ENCODE peak calls at places on chromosomes 6 and 20, in eight cellular contexts. F is skeletal muscle cell; W is GM12865; S is left ventricle myocardium inferior; E is CD4-positive, alpha-beta memory T cell; X is breast epithelium; U is mammary epithelial cell; G is thoracic aorta. Q is an unnamed sample.
A peak's percentile ranks its signal among the peaks of the same experiment; 100 is the strongest.

GRCh38 chr20:47150403-47151152 is 205.9 kb downstream of the ZMYND8 start:
- DNase-seq in F (no peak), W (peak; percentile 37), S (peak; percentile 46), E (peak; percentile 20), X (no peak), U (peak; percentile 54), G (peak; percentile 32), Q (no peak)

GRCh38 chr6:68901044-68901443 is 266.0 kb downstream of the ADGRB3 start:
- DNase-seq in F (no peak), W (no peak), S (no peak), E (no peak), X (no peak), U (no peak), G (no peak), Q (no peak)

GRCh38 chr6:75094614-75095321 is 111.1 kb downstream of the COL12A1 start:
- DNase-seq in F (peak; percentile 57), W (no peak), S (no peak), E (no peak), X (no peak), U (no peak), G (no peak), Q (no peak)

GRCh38 chr6:87944541-87944954 is 103.1 kb upstream of the SPACA1 start:
- DNase-seq in F (no peak), W (peak; percentile 39), S (peak; percentile 77), E (no peak), X (peak; percentile 86), U (peak; percentile 93), G (peak; percentile 76), Q (peak; percentile 57)

GRCh38 chr6:56246544-56246940 is 838 bp downstream of the COL21A1 start:
- DNase-seq in F (no peak), W (no peak), S (no peak), E (no peak), X (no peak), U (no peak), G (no peak), Q (no peak)

GRCh38 chr6:106199998-106200397 is 113.9 kb downstream of the PRDM1 start:
- DNase-seq in F (peak; percentile 76), W (no peak), S (no peak), E (no peak), X (no peak), U (peak; percentile 87), G (no peak), Q (no peak)

GRCh38 chr20:38165089-38165965 is at the start of gene TGM2:
- DNase-seq in F (no peak), W (peak; percentile 85), S (peak; percentile 86), E (peak; percentile 18), X (no peak), U (peak; percentile 71), G (no peak), Q (peak; percentile 70)

GRCh38 chr6:64299176-64299575 is 663.6 kb downstream of the PHF3 start:
- DNase-seq in F (no peak), W (no peak), S (no peak), E (no peak), X (no peak), U (no peak), G (no peak), Q (no peak)

DNA sequence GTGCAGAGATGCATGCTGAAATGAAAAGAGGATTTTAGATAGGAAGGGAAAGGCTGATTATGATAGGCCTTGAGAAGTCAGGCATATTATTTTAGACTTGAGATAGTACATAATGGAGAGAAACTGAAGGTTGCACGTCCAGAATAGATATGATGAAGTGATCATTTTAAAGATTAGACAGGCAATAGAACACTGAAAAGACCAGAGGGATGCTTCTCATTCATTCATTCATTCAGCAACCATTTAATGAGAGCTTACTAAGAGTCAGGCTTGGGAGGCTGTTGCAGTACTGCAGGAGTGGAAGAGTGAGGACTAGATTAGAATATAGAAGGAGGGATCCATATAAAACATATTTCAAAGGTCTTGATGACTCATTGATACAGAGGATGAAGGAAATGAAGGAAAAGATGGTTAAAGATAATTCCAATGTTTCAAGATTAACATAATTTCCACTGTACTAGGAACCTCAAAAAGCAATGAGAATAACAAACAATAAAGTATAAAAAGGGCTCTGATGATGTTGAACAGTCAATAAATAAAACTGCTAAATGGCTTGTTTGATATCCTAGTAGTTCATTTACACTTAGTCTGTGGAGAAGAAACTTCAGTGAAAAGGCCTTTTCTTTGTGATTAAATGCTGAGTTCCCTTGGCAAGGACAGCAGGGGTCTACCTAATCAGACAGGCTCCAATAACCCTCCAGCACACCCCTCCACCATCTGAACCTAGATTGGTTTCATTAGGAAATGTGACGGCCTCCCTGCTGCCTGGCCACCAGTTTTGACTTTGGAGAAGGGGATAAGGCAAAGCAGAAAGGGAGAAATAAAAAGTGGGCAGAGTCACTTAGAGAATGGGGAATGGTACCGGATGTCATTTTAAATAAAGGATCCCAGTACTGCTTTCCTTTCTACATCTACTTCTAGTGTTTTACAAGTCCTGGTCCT is 5.3 kb upstream of the FBXO9 start:
- DNase-seq in F (no peak), W (no peak), S (no peak), E (no peak), X (no peak), U (no peak), G (no peak), Q (no peak)
- H3K4me3 ChIP-seq in F (peak overlapping the region; percentile 89), W (no peak overlapping the region), S (peak overlapping the region; percentile 95), E (no peak overlapping the region), X (peak overlapping the region; percentile 87), U (peak overlapping the region; percentile 84), G (peak overlapping the region; percentile 94), Q (no peak overlapping the region)

GRCh38 chr6:168637853-168638252 is 196.9 kb downstream of the SMOC2 start:
- DNase-seq in F (no peak), W (no peak), S (no peak), E (no peak), X (no peak), U (no peak), G (no peak), Q (no peak)

GRCh38 chr6:168640738-168641137 is 199.8 kb downstream of the SMOC2 start:
- DNase-seq in F (no peak), W (no peak), S (no peak), E (no peak), X (no peak), U (no peak), G (no peak), Q (no peak)

GRCh38 chr6:168636147-168636982 is 195.4 kb downstream of the SMOC2 start:
- DNase-seq in F (no peak), W (no peak), S (no peak), E (no peak), X (no peak), U (no peak), G (no peak), Q (no peak)

GRCh38 chr6:168640181-168640580 is 199.2 kb downstream of the SMOC2 start:
- DNase-seq in F (no peak), W (no peak), S (no peak), E (no peak), X (no peak), U (no peak), G (no peak), Q (no peak)

DNA sequence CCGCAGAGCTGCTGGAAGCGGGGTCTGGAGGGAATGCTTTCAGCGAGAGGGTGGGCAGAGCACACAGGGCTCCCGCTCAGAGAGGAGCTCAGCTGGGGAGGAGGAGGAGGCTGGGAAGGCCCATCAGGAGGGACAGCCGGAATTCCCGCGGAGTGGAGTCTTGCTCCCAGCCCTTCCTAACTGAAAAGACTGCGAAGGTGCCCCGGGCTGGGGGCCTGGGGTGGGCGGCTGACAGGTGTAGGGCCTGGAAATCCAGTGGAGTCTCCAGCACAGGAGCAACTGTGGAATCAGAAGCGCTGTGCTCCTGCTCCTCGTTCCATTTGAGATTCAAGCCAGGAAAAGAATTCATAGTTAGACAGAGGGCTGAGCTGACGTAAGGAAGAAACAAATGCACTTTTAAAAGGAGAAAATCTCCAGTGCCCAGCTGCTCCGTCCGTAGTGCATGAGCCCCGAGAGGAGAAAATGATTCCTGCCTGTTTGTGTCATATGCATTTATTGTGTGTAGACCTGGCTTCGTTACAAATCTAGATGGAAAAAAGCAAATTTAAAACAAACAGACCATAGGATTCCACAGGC is 197.6 kb downstream of the SMOC2 start:
- DNase-seq in F (no peak), W (no peak), S (no peak), E (no peak), X (no peak), U (no peak), G (no peak), Q (no peak)
- H3K4me3 ChIP-seq in F (no peak overlapping the region), W (no peak overlapping the region), S (no peak overlapping the region), E (no peak overlapping the region), X (no peak overlapping the region), U (no peak overlapping the region), G (peak overlapping the region; percentile 47), Q (no peak overlapping the region)

DNA sequence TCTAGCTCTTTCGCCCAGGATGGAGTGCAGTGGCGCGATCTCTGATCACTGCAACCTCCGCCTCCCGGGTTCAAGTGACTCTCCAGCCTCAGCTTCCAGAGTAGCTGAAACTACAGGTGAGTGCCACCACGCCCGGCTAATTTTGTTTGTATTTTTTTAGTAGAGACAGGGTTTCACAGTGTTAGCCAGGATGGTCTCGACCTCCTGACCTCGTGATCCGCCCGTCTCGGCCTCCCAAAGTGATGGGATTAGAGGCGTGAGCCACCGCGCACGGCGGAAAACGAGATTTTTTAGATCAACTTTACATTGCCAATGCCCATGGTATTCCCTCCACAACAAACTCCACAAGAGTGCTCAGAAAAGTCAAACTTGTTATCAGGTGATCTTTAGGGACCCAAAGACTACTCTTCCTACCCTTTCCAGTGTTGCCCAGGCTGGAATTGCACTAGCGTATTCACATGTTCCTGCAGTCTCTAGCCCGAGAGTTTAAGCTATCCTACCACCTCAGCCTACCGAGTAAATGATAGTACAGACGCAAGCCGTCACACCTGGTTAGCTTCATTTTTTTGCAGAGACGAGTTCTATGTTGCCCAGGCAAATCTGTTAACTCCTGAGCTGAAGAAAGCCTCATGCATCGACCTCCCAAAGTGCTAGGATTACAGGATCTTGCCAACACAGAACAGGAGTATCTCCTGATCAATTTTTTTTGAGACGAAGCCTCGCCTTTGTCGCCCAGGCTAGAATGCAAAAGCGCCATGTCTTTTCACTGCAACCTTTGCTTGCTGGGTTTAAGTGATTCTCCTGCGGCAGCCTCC is 128.2 kb downstream of the HFE start:
- DNase-seq in F (no peak), W (peak; percentile 80), S (no peak), E (peak; percentile 58), X (no peak), U (peak; percentile 54), G (no peak), Q (no peak)
- H3K4me3 ChIP-seq in F (peak overlapping the region; percentile 52), W (peak overlapping the region; percentile 70), S (peak overlapping the region; percentile 72), E (peak overlapping the region; percentile 53), X (no peak overlapping the region), U (peak overlapping the region; percentile 47), G (peak overlapping the region; percentile 81), Q (peak overlapping the region; percentile 35)

GRCh38 chr20:51206032-51206662 is 183.2 kb upstream of the KCNG1 start:
- DNase-seq in F (no peak), W (peak; percentile 22), S (no peak), E (no peak), X (no peak), U (no peak), G (no peak), Q (no peak)

GRCh38 chr20:51208162-51208561 is 185.3 kb upstream of the KCNG1 start:
- DNase-seq in F (no peak), W (no peak), S (no peak), E (no peak), X (no peak), U (no peak), G (no peak), Q (no peak)

GRCh38 chr20:51216850-51217249 is 193.9 kb upstream of the KCNG1 start:
- DNase-seq in F (no peak), W (no peak), S (no peak), E (no peak), X (no peak), U (no peak), G (no peak), Q (no peak)

DNA sequence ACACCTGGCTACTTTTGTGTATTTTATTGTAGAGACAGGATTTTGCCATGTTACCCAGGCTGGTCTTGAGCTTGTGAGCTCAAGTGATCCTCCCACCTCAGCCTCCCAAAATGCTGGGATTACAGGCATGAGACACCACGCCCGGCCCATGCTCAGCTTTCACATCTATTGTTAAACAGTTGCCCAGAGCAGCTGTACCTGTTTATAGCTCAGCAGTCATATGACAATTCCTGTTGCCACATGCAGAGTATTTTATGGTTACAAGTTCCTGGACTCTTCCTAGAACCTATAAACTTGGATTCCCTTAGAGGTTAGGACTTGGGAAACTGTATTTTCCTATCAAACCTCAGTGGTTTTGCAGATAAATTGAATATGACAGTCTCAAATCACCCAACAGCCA is 188.3 kb upstream of the KCNG1 start:
- DNase-seq in F (no peak), W (no peak), S (no peak), E (no peak), X (no peak), U (peak; percentile 37), G (no peak), Q (no peak)
- H3K4me3 ChIP-seq in F (no peak overlapping the region), W (no peak overlapping the region), S (no peak overlapping the region), E (no peak overlapping the region), X (no peak overlapping the region), U (no peak overlapping the region), G (no peak overlapping the region), Q (no peak overlapping the region)

Q was measured in pancreas.